ENCODE peak calls at places on chromosome 22, in four cellular contexts. N is right lobe of liver, W is A549, I is neural progenitor cell. A is an unnamed sample.
A peak's percentile ranks its signal among the peaks of the same experiment; 100 is the strongest.

GRCh38 chr22:18966748-18967147 is 30.7 kb upstream of the PRODH start:
- DNase-seq in N (peak; percentile 44), W (no peak), I (no peak), A (no peak)

GRCh38 chr22:44733426-44734106 is 18.8 kb upstream of the ARHGAP8 start:
- DNase-seq in N (peak; percentile 47), W (no peak), I (no peak), A (no peak)

GRCh38 chr22:17945851-17946690 is 78.3 kb downstream of the MICAL3 start:
- DNase-seq in N (no peak), W (no peak), I (no peak), A (no peak)

GRCh38 chr22:32649515-32650200 is 151.8 kb upstream of the TIMP3 start:
- DNase-seq in N (no peak), W (no peak), I (no peak), A (no peak)

GRCh38 chr22:49512471-49512870 is 315.2 kb downstream of the BRD1 start:
- DNase-seq in N (no peak), W (no peak), I (no peak), A (no peak)

GRCh38 chr22:32999039-32999861 is 58.9 kb downstream of the SYN3 start:
- DNase-seq in N (no peak), W (no peak), I (no peak), A (no peak)

GRCh38 chr22:18997925-18998315 is 61.8 kb upstream of the PRODH start:
- DNase-seq in N (no peak), W (no peak), I (peak; percentile 38), A (no peak)

GRCh38 chr22:19480789-19481188 is 1.1 kb downstream of the CDC45 start:
- DNase-seq in N (no peak), W (no peak), I (no peak), A (no peak)

GRCh38 chr22:41324818-41325528 is 23.6 kb downstream of the ZC3H7B start:
- DNase-seq in N (no peak), W (no peak), I (no peak), A (no peak)

GRCh38 chr22:42214625-42215415 is 55.6 kb downstream of the TCF20 start:
- DNase-seq in N (no peak), W (no peak), I (peak; percentile 71), A (no peak)

GRCh38 chr22:26837784-26838520 is 180.6 kb downstream of the MIAT start:
- DNase-seq in N (no peak), W (no peak), I (no peak), A (no peak)

GRCh38 chr22:17665884-17666283 is 27.3 kb downstream of the BCL2L13 start:
- DNase-seq in N (no peak), W (no peak), I (no peak), A (no peak)

DNA sequence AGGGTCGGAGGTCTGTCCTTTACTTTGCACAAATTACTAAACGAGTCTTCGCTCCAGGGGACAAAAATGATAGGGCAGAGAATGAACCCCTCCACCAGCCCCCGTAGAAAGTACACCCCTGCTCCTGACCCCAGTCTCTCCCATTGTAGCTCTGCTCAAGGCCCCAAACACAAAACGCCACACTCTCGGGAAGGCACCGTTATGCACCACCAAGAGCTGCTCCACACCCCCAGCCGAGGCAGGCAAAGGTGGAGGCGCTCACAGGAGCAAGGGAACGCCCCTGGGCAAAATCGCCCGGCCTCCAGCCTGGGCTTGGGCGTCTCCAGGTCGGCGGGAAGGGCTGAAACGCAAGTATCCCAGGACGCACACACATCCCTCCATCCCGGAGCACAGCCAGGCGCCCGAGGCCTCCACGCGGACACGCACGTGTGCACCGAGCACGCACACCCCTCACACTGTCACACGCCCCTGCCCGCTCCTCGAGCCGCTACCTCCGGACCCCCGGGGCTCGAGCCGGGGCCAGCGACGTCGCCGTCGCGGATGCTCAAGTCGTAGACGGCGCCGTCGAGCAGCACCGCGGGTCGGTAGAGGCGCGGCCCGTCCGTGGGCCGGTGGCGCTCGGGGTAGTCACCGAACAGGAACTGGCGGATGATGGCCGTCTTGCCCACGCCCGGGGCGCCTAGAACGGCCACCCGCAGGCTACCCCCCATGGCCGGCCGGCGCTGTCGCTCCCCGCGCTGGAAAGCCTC is 786 bp downstream of the RASL10A start:
- DNase-seq in N (peak; percentile 52), W (no peak), I (peak; percentile 42), A (no peak)
- H3K4me3 ChIP-seq in N (peak overlapping the region; percentile 31), W (peak overlapping the region; percentile 42), I (peak overlapping the region; percentile 50), A (peak overlapping the region; percentile 14)

GRCh38 chr22:40239345-40239683 is 61.6 kb downstream of the TNRC6B start:
- DNase-seq in N (no peak), W (no peak), I (no peak), A (no peak)
- H3K4me1 ChIP-seq in N (no peaks in the 10 kb centered on the region), W (peaks cover 47% of the 10 kb centered on the region), I (peaks cover 44% of the 10 kb centered on the region), A (peaks cover 9% of the 10 kb centered on the region)

GRCh38 chr22:35892192-35892591 is 136.4 kb downstream of the RBFOX2 start:
- DNase-seq in N (no peak), W (no peak), I (no peak), A (no peak)

GRCh38 chr22:35891442-35891841 is 137.2 kb downstream of the RBFOX2 start:
- DNase-seq in N (no peak), W (no peak), I (no peak), A (no peak)

GRCh38 chr22:35888181-35888870 is 140.3 kb downstream of the RBFOX2 start:
- DNase-seq in N (no peak), W (no peak), I (no peak), A (no peak)

GRCh38 chr22:35887296-35887875 is 141.2 kb downstream of the RBFOX2 start:
- DNase-seq in N (no peak), W (no peak), I (no peak), A (no peak)

GRCh38 chr22:35889071-35889470 is 139.6 kb downstream of the RBFOX2 start:
- DNase-seq in N (no peak), W (no peak), I (no peak), A (no peak)
- H3K4me3 ChIP-seq in N (no peak overlapping the region), W (no peak overlapping the region), I (no peak overlapping the region), A (no peak overlapping the region)

DNA sequence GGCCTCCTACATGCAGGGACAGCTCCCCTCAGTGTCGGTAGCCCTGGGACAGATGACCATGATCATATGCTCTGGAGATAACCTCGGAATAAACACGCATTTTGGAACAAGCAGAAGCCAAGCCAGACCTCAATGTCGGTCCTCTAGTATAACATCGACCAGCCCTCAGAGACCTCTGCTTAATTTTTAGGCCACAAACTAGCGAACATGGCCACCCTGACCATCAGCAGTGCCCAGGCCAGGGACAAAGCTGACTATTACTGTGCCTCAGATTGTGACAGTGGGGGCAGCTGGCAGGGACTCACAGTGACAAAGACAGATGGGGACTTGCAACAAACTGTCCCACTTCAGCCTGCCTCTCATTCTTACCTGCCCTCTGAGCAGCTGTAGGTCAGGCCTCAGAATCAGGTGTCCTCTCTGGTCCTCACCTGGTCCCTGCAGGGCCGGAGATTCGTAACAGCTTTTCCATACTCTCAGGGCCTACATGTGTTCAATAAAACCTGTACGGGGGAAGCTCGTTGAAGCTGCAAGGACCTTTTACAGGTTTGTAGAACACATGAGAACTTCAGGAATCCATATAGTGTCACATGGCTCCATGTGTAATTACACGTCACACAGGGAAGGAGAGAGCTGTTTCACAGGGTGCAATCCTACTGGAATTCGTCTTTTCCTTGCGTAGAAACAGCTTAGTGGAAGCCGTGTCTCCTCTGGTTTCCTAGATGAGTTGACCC is 72.8 kb upstream of the IGLL5 start:
- DNase-seq in N (no peak), W (no peak), I (no peak), A (peak; percentile 24)
- H3K4me1 ChIP-seq in N (no peaks in the 10 kb centered on the region), W (no peaks in the 10 kb centered on the region), I (no peaks in the 10 kb centered on the region), A (no peaks in the 10 kb centered on the region)

GRCh38 chr22:25417792-25418191 is 146.7 kb upstream of the GRK3 start:
- DNase-seq in N (no peak), W (no peak), I (no peak), A (no peak)

GRCh38 chr22:25419247-25420113 is 145.0 kb upstream of the GRK3 start:
- DNase-seq in N (no peak), W (no peak), I (no peak), A (peak; percentile 45)

GRCh38 chr22:25420471-25420924 is 144.0 kb upstream of the GRK3 start:
- DNase-seq in N (no peak), W (no peak), I (no peak), A (no peak)

DNA sequence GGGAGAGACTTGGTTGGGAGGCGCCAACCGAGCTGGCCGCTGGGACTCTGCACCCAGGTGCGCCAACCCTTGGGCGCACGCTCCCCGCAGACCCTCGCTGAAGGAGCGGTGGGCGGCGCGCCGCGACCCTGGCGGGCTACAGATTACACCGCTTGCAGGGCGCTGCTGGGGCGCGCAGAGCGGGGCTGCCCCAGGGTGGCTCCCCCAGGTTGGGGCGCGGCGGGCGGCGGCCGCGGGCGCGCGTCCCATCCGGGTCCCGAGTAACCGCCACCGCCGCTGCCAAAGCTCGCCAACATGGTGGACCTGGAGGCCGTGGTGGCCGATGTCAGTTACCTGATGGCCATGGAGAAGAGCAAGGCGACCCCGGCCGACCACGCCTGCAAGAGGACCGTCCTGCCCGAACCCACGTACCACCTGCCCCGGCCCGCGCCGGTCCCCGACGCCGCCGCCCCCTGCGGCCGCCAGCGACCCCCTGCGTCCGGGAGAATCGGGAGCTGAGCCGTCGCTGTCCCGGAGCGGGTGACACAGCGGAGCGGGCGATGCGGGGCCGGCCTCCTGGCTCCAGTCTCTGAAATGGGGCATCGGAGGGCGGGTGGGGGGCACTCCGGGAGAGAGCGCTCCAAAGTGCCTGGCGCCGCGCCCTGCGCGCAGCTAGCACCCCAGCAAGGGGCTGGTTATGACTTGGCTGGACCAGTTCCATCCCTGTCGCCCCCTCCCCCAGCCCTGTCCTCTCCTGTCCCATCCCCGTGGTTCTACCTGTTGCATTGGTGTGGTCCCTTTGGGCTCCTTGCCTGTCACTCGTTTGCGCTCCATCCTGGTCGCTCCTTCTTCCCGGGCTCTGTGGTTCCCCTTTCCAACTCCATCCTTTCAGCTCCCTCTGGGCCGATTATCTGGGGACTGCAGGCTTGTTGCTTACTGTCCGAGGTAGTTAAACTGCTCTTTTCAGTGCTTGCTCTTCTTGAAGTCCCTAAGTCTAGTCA is 143.3 kb upstream of the GRK3 start:
- DNase-seq in N (no peak), W (no peak), I (peak; percentile 69), A (no peak)
- H3K4me3 ChIP-seq in N (peak overlapping the region; percentile 48), W (peak overlapping the region; percentile 59), I (peak overlapping the region; percentile 74), A (no peak overlapping the region)

GRCh38 chr22:46040471-46041465 is 63.8 kb upstream of the WNT7B start:
- DNase-seq in N (peak; percentile 23), W (no peak), I (no peak), A (no peak)
- H3K4me1 ChIP-seq in N (peaks cover 12% of the 10 kb centered on the region), W (peaks cover 9% of the 10 kb centered on the region), I (peaks cover 11% of the 10 kb centered on the region), A (peaks cover 13% of the 10 kb centered on the region)

GRCh38 chr22:50620861-50621490 is 7.0 kb downstream of the ARSA start:
- DNase-seq in N (no peak), W (no peak), I (no peak), A (no peak)
- H3K4me3 ChIP-seq in N (peak overlapping the region; percentile 45), W (peak overlapping the region; percentile 43), I (peak overlapping the region; percentile 40), A (no peak overlapping the region)

GRCh38 chr22:36236338-36237319 is 2.7 kb downstream of the APOL2 start:
- DNase-seq in N (no peak), W (no peak), I (peak; percentile 20), A (no peak)

GRCh38 chr22:36239150-36239400 is 252 bp downstream of the APOL2 start:
- DNase-seq in N (no peak), W (peak; percentile 5), I (no peak), A (no peak)

GRCh38 chr22:36238348-36239149 is 778 bp downstream of the APOL2 start:
- DNase-seq in N (no peak), W (no peak), I (no peak), A (no peak)

GRCh38 chr22:36239401-36240171 is at the start of gene APOL2:
- DNase-seq in N (peak; percentile 91), W (peak; percentile 82), I (peak; percentile 85), A (peak; percentile 87)

GRCh38 chr22:36237462-36238347 is 1.6 kb downstream of the APOL2 start:
- DNase-seq in N (peak; percentile 78), W (no peak), I (no peak), A (no peak)
- H3K4me1 ChIP-seq in N (peaks cover 21% of the 10 kb centered on the region), W (peaks cover 18% of the 10 kb centered on the region), I (peaks cover 24% of the 10 kb centered on the region), A (peaks cover 16% of the 10 kb centered on the region)

GRCh38 chr22:23306438-23306921 is 126.2 kb downstream of the BCR start:
- DNase-seq in N (no peak), W (no peak), I (no peak), A (no peak)
- H3K4me3 ChIP-seq in N (no peak overlapping the region), W (no peak overlapping the region), I (no peak overlapping the region), A (no peak overlapping the region)

A was measured in lung.